ENCODE peak calls at places on chromosomes 7 and 10, in four cellular contexts. Q is ovary, J is heart right ventricle, T is mammary epithelial cell. S is an unnamed sample.

GRCh38 chr7:81684513-81685262 is 85.2 kb downstream of the HGF start:
- DNase-seq in Q (peak; percentile 65), J (peak; percentile 77), T (peak; percentile 98), S (peak; percentile 93)

GRCh38 chr10:121927361-121927840 is 430 bp downstream of the ATE1 start:
- DNase-seq in Q (peak; percentile 60), J (peak; percentile 57), T (peak; percentile 68), S (no peak)

GRCh38 chr10:17644485-17644964 is 574 bp downstream of the STAM start:
- DNase-seq in Q (no peak), J (no peak), T (no peak), S (no peak)

GRCh38 chr10:104334965-104335650 is 3.2 kb downstream of the ITPRIP start:
- DNase-seq in Q (peak; percentile 17), J (no peak), T (peak; percentile 33), S (no peak)

GRCh38 chr10:7301039-7301768 is 109.6 kb downstream of the SFMBT2 start:
- DNase-seq in Q (no peak), J (no peak), T (no peak), S (no peak)

GRCh38 chr7:158795272-158795671 is 34.0 kb downstream of the ESYT2 start:
- DNase-seq in Q (no peak), J (no peak), T (no peak), S (no peak)

GRCh38 chr7:100373261-100373831 is at the start of gene PILRA:
- DNase-seq in Q (no peak), J (no peak), T (no peak), S (no peak)

GRCh38 chr7:76202666-76203030 is 952 bp downstream of the SRRM3 start:
- DNase-seq in Q (no peak), J (no peak), T (no peak), S (no peak)

GRCh38 chr10:5647507-5648240 is 18.7 kb downstream of the ASB13 start:
- DNase-seq in Q (no peak), J (no peak), T (no peak), S (no peak)

GRCh38 chr10:99742701-99743100 is 10.7 kb downstream of the CUTC start:
- DNase-seq in Q (no peak), J (no peak), T (no peak), S (no peak)

GRCh38 chr7:140315498-140316164 is 82.7 kb downstream of the SLC37A3 start:
- DNase-seq in Q (no peak), J (no peak), T (no peak), S (no peak)

GRCh38 chr7:11193131-11193867 is 219.6 kb downstream of the PHF14 start:
- DNase-seq in Q (peak; percentile 37), J (peak; percentile 29), T (peak; percentile 9), S (no peak)

GRCh38 chr7:154987571-154987970 is 15.4 kb downstream of the PAXIP1 start:
- DNase-seq in Q (no peak), J (no peak), T (no peak), S (no peak)

GRCh38 chr10:78764436-78764835 is 304.3 kb upstream of the ZMIZ1 start:
- DNase-seq in Q (no peak), J (no peak), T (no peak), S (no peak)

GRCh38 chr10:79202188-79203013 is 133.6 kb downstream of the ZMIZ1 start:
- DNase-seq in Q (no peak), J (peak; percentile 49), T (no peak), S (no peak)

GRCh38 chr7:33671521-33672262 is 233.6 kb upstream of the BMPER start:
- DNase-seq in Q (no peak), J (no peak), T (no peak), S (no peak)

GRCh38 chr10:123103944-123104343 is 31.8 kb upstream of the HMX3 start:
- DNase-seq in Q (no peak), J (no peak), T (peak; percentile 29), S (no peak)

GRCh38 chr10:37488792-37489657 is 363.6 kb downstream of the ANKRD30A start:
- DNase-seq in Q (no peak), J (no peak), T (peak; percentile 94), S (no peak)

GRCh38 chr7:113282875-113283274 is 164.5 kb upstream of the SMIM30 start:
- DNase-seq in Q (no peak), J (no peak), T (no peak), S (no peak)

GRCh38 chr7:142114207-142114606 is 2.7 kb downstream of the MGAM2 start:
- DNase-seq in Q (no peak), J (no peak), T (no peak), S (no peak)

DNA sequence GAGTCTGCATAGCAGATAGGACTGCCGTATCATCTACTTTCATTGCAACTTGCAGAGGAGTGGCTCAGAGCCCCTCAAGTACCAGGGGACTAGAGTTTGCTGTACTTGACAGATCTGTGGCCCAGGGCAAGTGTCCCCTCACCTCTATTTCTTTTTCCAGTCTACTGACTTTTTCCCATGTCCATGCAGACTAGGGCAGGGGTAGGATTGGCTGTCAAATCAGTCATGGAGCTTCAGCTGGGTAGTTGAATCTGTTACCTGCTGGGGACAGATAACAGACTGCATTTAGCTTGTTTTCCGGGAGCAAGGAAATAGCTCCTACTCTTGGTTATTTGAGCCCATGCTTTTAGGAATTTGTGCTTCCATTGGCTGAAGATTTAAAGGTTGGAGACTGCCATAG is 121.0 kb upstream of the CDK13 start:
- DNase-seq in Q (no peak), J (no peak), T (no peak), S (no peak)
- H3K27me3 ChIP-seq in Q (no peaks in the 10 kb centered on the region), J (no peaks in the 10 kb centered on the region), T (no peaks in the 10 kb centered on the region), S (no peaks in the 10 kb centered on the region)

GRCh38 chr7:103077318-103077717 is 2.4 kb downstream of the ARMC10 start:
- DNase-seq in Q (no peak), J (no peak), T (no peak), S (no peak)
- H3K4me1 ChIP-seq in Q (peaks cover 6% of the 10 kb centered on the region), J (peaks cover 24% of the 10 kb centered on the region), T (peaks cover 15% of the 10 kb centered on the region), S (peaks cover 12% of the 10 kb centered on the region)

GRCh38 chr10:120741415-120741814 is 109.7 kb upstream of the WDR11 start:
- DNase-seq in Q (no peak), J (no peak), T (peak; percentile 8), S (no peak)
- H3K27me3 ChIP-seq in Q (no peaks in the 10 kb centered on the region), J (no peaks in the 10 kb centered on the region), T (peaks cover 13% of the 10 kb centered on the region), S (no peaks in the 10 kb centered on the region)

DNA sequence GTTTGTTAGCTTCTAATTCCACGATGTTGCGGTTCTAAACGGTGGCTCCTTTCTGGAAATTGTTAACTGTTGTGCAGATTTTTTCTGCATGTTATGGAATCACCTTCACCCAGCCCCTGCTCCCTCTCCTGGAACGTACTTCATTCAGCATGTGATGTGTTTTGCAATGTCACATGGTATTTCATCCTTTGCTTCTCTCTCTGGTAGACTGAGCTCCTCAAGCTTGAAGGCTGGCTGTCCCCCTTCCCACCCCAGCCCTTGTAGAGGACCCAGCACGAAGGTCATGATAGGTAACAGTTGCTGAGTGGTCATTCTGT is 4.4 kb downstream of the PPP2R2D start:
- DNase-seq in Q (no peak), J (no peak), T (no peak), S (no peak)
- H3K4me1 ChIP-seq in Q (peaks cover 39% of the 10 kb centered on the region), J (peaks cover 84% of the 10 kb centered on the region), T (peaks cover 39% of the 10 kb centered on the region), S (peaks cover 28% of the 10 kb centered on the region)

GRCh38 chr10:128730922-128731321 is 604.7 kb upstream of the MKI67 start:
- DNase-seq in Q (no peak), J (no peak), T (no peak), S (no peak)

GRCh38 chr10:128729910-128730420 is 603.7 kb upstream of the MKI67 start:
- DNase-seq in Q (no peak), J (no peak), T (no peak), S (no peak)

GRCh38 chr10:128734734-128735133 is 608.5 kb upstream of the MKI67 start:
- DNase-seq in Q (no peak), J (no peak), T (no peak), S (no peak)

GRCh38 chr10:128735996-128736395 is 609.8 kb upstream of the MKI67 start:
- DNase-seq in Q (no peak), J (no peak), T (no peak), S (no peak)

GRCh38 chr10:128734161-128734560 is 607.9 kb upstream of the MKI67 start:
- DNase-seq in Q (no peak), J (no peak), T (no peak), S (no peak)
- H3K27me3 ChIP-seq in Q (no peaks in the 10 kb centered on the region), J (no peaks in the 10 kb centered on the region), T (no peaks in the 10 kb centered on the region), S (no peaks in the 10 kb centered on the region)